ENCODE peak calls at places on chromosomes 16 and 17, in five cellular contexts. Y is SK-N-SH, H is body of pancreas, M is astrocyte of the spinal cord, W is gastrocnemius medialis. O is an unnamed sample.

GRCh38 chr17:65998675-65999074 is 193.3 kb downstream of the CEP112 start:
- DNase-seq in W (no peak), Y (no peak), M (no peak), H (no peak), O (no peak)

GRCh38 chr17:71900830-71901229 is 220.0 kb upstream of the SOX9 start:
- DNase-seq in H (no peak), M (peak; percentile 62), W (no peak), Y (no peak), O (peak; percentile 47)

GRCh38 chr16:1350691-1351090 is 987 bp downstream of the TSR3 start:
- DNase-seq in W (no peak), M (no peak), H (no peak), Y (no peak), O (no peak)

GRCh38 chr16:47571049-47571448 is 109.9 kb downstream of the PHKB start:
- DNase-seq in H (no peak), Y (no peak), W (no peak), M (no peak), O (no peak)

GRCh38 chr17:31078290-31078689 is 16.5 kb upstream of the NF1 start:
- DNase-seq in H (no peak), Y (no peak), M (no peak), W (no peak), O (peak; percentile 6)

GRCh38 chr16:3904875-3905274 is 24.4 kb upstream of the CREBBP start:
- DNase-seq in W (no peak), Y (no peak), M (no peak), H (no peak), O (no peak)

GRCh38 chr17:75090871-75091854 is 3.4 kb downstream of the SLC16A5 start:
- DNase-seq in H (no peak), M (no peak), Y (peak; percentile 62), W (no peak), O (no peak)

GRCh38 chr17:75625813-75626486 is 7.3 kb upstream of the SMIM5 start:
- DNase-seq in Y (peak; percentile 92), M (no peak), W (no peak), H (no peak), O (peak; percentile 11)

GRCh38 chr17:74757931-74758845 is 9.8 kb downstream of the NHERF1 start:
- DNase-seq in H (peak; percentile 65), Y (peak; percentile 87), M (peak; percentile 33), W (no peak), O (no peak)

GRCh38 chr16:19223235-19223847 is 55.3 kb downstream of the SYT17 start:
- DNase-seq in M (no peak), W (no peak), Y (no peak), H (no peak), O (peak; percentile 18)

GRCh38 chr17:82257473-82257872 is 16.0 kb downstream of the CSNK1D start:
- DNase-seq in M (no peak), W (no peak), H (no peak), Y (peak; percentile 73), O (peak; percentile 66)

GRCh38 chr16:10256855-10257641 is 74.8 kb upstream of the GRIN2A start:
- DNase-seq in Y (peak; percentile 86), M (peak; percentile 4), W (no peak), H (peak; percentile 45), O (peak; percentile 20)

GRCh38 chr16:74455619-74456289 is 34.5 kb upstream of the CLEC18B start:
- DNase-seq in Y (no peak), M (peak; percentile 77), H (no peak), W (no peak), O (peak; percentile 91)

GRCh38 chr16:67349172-67349571 is 22.6 kb downstream of the LRRC36 start:
- DNase-seq in Y (peak; percentile 33), W (no peak), H (no peak), M (peak; percentile 32), O (peak; percentile 46)

GRCh38 chr16:81752225-81752875 is 26.7 kb upstream of the PLCG2 start:
- DNase-seq in Y (no peak), M (no peak), H (no peak), W (peak; percentile 15), O (no peak)

GRCh38 chr17:78572277-78573205 is 4.7 kb downstream of the DNAH17 start:
- DNase-seq in Y (peak; percentile 74), W (no peak), H (no peak), M (no peak), O (no peak)

GRCh38 chr16:19808061-19808621 is 76.5 kb downstream of the GPRC5B start:
- DNase-seq in M (no peak), H (peak; percentile 84), W (no peak), Y (no peak), O (no peak)

GRCh38 chr16:13148836-13149235 is 247.4 kb downstream of the SHISA9 start:
- DNase-seq in H (no peak), Y (no peak), W (no peak), M (no peak), O (peak; percentile 7)

GRCh38 chr16:7405166-7405565 is 72.5 kb downstream of the RBFOX1 start:
- DNase-seq in Y (peak; percentile 46), W (peak; percentile 70), H (peak; percentile 28), M (no peak), O (no peak)

GRCh38 chr17:28086519-28086918 is 44.0 kb downstream of the NLK start:
- DNase-seq in Y (no peak), W (no peak), H (no peak), M (peak; percentile 41), O (peak; percentile 47)

GRCh38 chr17:3835410-3836229 is 10.4 kb downstream of the NCBP3 start:
- DNase-seq in W (peak; percentile 40), Y (no peak), H (no peak), M (no peak), O (no peak)

GRCh38 chr16:89020068-89020924 is 43.3 kb upstream of the CBFA2T3 start:
- DNase-seq in W (no peak), M (no peak), Y (no peak), H (no peak), O (no peak)

GRCh38 chr16:58421029-58421428 is 28.8 kb downstream of the GINS3 start:
- DNase-seq in M (no peak), Y (no peak), W (no peak), H (no peak), O (no peak)

GRCh38 chr17:28515518-28515917 is 9.4 kb downstream of the FOXN1 start:
- DNase-seq in H (no peak), W (no peak), Y (no peak), M (no peak), O (no peak)

GRCh38 chr16:24309222-24309905 is 53.2 kb downstream of the CACNG3 start:
- DNase-seq in M (peak; percentile 10), H (peak; percentile 66), Y (no peak), W (no peak), O (peak; percentile 25)

GRCh38 chr16:76614255-76614654 is 337.1 kb downstream of the CNTNAP4 start:
- DNase-seq in W (no peak), Y (peak; percentile 17), H (peak; percentile 24), M (no peak), O (no peak)

GRCh38 chr17:81685108-81685507 is 1.3 kb downstream of the HGS start:
- DNase-seq in H (no peak), M (peak; percentile 54), W (no peak), Y (peak; percentile 28), O (peak; percentile 87)

GRCh38 chr17:16415031-16415924 is at the start of gene TRPV2:
- DNase-seq in Y (peak; percentile 23), M (no peak), H (peak; percentile 35), W (no peak), O (no peak)

GRCh38 chr17:79919862-79920720 is 80.9 kb upstream of the CBX4 start:
- DNase-seq in H (no peak), M (no peak), Y (no peak), W (no peak), O (no peak)
- H3K4me3 ChIP-seq in H (no peak overlapping the region), M (no peak overlapping the region), Y (no peak overlapping the region), W (no peak overlapping the region), O (no peak overlapping the region)

DNA sequence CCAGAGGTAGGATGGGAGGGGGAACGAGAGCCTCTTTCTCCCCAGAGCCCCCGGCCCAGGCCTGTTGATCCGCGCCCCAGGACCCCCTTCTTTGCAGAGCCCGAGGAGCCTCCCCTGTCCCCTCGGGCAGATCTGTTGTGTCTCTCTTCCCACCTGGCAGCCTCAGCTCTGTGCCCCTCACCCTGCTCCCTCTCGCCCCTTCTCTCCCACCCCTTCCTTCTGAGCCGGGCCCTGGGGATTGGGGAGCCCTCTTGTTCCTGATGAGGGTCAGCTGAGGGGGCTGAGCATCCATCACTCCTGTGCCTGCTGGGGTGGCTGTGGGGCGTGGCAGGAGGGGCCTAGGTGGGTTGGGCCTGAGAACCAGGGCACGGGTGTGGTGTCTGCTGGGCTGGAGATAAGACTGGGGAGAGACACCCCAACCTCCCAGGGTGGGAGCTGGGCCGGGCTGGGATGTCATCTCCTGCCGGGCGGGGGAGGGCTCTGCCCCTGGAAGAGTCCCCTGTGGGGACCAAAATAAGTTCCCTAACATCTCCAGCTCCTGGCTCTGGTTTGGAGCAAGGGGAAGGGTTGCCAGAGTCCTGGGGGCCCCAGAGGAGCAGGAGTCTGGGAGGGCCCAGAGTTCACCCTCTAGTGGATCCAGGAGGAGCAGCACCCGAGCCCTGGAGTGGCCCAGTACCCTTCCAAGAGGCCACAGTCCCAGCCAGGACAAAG is 65.4 kb downstream of the MRC2 start:
- DNase-seq in M (no peak), Y (peak; percentile 82), H (no peak), W (no peak), O (peak; percentile 54)
- TF ChIP-seq CTCF in M (peak; percentile 66), Y (peak; percentile 62), H (no peak), W (no peak), O (peak; percentile 60)

GRCh38 chr17:68470959-68471358 is 13.7 kb upstream of the WIPI1 start:
- DNase-seq in Y (no peak), H (no peak), M (no peak), W (no peak), O (no peak)
- H3K4me3 ChIP-seq in Y (no peak overlapping the region), H (no peak overlapping the region), M (no peak overlapping the region), W (no peak overlapping the region), O (no peak overlapping the region)

DNA sequence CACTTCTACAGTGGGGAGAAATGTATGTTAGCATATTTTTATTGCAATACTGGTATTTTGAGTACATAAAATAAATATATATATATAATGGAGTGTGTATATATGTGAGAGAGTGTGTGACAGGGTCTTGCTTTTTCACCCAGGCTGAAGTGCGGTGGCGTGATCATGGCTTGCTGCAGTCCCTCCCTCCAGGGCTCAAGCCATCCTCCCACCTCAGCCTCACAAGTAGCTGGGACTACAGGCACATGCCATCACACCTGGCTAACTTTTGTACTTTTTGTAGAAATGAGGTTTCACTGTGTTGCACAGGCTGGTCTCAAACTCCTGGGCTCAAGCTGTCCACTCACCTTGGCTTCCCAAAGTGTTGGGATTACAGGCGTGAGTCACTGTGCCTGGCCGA is 4.1 kb downstream of the CYLD start:
- DNase-seq in H (no peak), M (no peak), W (no peak), Y (no peak), O (no peak)
- TF ChIP-seq CTCF in H (no peak), M (no peak), W (no peak), Y (no peak), O (no peak)